ENCODE peak calls at places on chromosomes 12 and 14, in five cellular contexts. One of them, this sample, is unnamed.

GRCh38 chr12:130281157-130281799 is 56.4 kb upstream of the PIWIL1 start:
- DNase-seq in stimulated activated CD8-positive, alpha-beta memory T cell treated with anti-CD3 and anti-CD28 coated beads, Interleukin-12 subunit alpha, Interleukin-12 subunit beta, amount 100 ng/mL, for 1 hour: no peak
- DNase-seq in activated naive CD4-positive, alpha-beta T cell treated with anti-CD3 and anti-CD28 coated beads, Interleukin-2, amount 50 U/mL, for 72 hours: peak; percentile 76
- DNase-seq in right cardiac atrium: no peak
- DNase-seq in fibroblast of pulmonary artery: no peak
- DNase-seq in this sample: no peak

GRCh38 chr14:40218282-40218941 is 786.2 kb upstream of the FBXO33 start:
- DNase-seq in activated naive CD4-positive, alpha-beta T cell treated with anti-CD3 and anti-CD28 coated beads, Interleukin-2, amount 50 U/mL, for 72 hours: no peak
- DNase-seq in fibroblast of pulmonary artery: no peak
- DNase-seq in stimulated activated CD8-positive, alpha-beta memory T cell treated with anti-CD3 and anti-CD28 coated beads, Interleukin-12 subunit alpha, Interleukin-12 subunit beta, amount 100 ng/mL, for 1 hour: no peak
- DNase-seq in right cardiac atrium: no peak
- DNase-seq in this sample: no peak

GRCh38 chr12:11653215-11653753 is 3.8 kb downstream of the ETV6 start:
- DNase-seq in activated naive CD4-positive, alpha-beta T cell treated with anti-CD3 and anti-CD28 coated beads, Interleukin-2, amount 50 U/mL, for 72 hours: peak; percentile 44
- DNase-seq in stimulated activated CD8-positive, alpha-beta memory T cell treated with anti-CD3 and anti-CD28 coated beads, Interleukin-12 subunit alpha, Interleukin-12 subunit beta, amount 100 ng/mL, for 1 hour: no peak
- DNase-seq in fibroblast of pulmonary artery: peak; percentile 46
- DNase-seq in right cardiac atrium: no peak
- DNase-seq in this sample: peak; percentile 17

GRCh38 chr12:25702553-25702952 is 149.5 kb upstream of the LMNTD1 start:
- DNase-seq in right cardiac atrium: no peak
- DNase-seq in stimulated activated CD8-positive, alpha-beta memory T cell treated with anti-CD3 and anti-CD28 coated beads, Interleukin-12 subunit alpha, Interleukin-12 subunit beta, amount 100 ng/mL, for 1 hour: no peak
- DNase-seq in activated naive CD4-positive, alpha-beta T cell treated with anti-CD3 and anti-CD28 coated beads, Interleukin-2, amount 50 U/mL, for 72 hours: no peak
- DNase-seq in fibroblast of pulmonary artery: no peak
- DNase-seq in this sample: no peak

GRCh38 chr12:110168732-110169455 is 44.7 kb downstream of the IFT81 start:
- DNase-seq in fibroblast of pulmonary artery: no peak
- DNase-seq in activated naive CD4-positive, alpha-beta T cell treated with anti-CD3 and anti-CD28 coated beads, Interleukin-2, amount 50 U/mL, for 72 hours: no peak
- DNase-seq in right cardiac atrium: no peak
- DNase-seq in stimulated activated CD8-positive, alpha-beta memory T cell treated with anti-CD3 and anti-CD28 coated beads, Interleukin-12 subunit alpha, Interleukin-12 subunit beta, amount 100 ng/mL, for 1 hour: no peak
- DNase-seq in this sample: no peak

GRCh38 chr14:96989293-96989692 is 192.1 kb downstream of the VRK1 start:
- DNase-seq in stimulated activated CD8-positive, alpha-beta memory T cell treated with anti-CD3 and anti-CD28 coated beads, Interleukin-12 subunit alpha, Interleukin-12 subunit beta, amount 100 ng/mL, for 1 hour: no peak
- DNase-seq in right cardiac atrium: no peak
- DNase-seq in activated naive CD4-positive, alpha-beta T cell treated with anti-CD3 and anti-CD28 coated beads, Interleukin-2, amount 50 U/mL, for 72 hours: no peak
- DNase-seq in fibroblast of pulmonary artery: no peak
- DNase-seq in this sample: no peak

GRCh38 chr12:28294300-28294699 is 104.0 kb downstream of the CCDC91 start:
- DNase-seq in stimulated activated CD8-positive, alpha-beta memory T cell treated with anti-CD3 and anti-CD28 coated beads, Interleukin-12 subunit alpha, Interleukin-12 subunit beta, amount 100 ng/mL, for 1 hour: no peak
- DNase-seq in fibroblast of pulmonary artery: no peak
- DNase-seq in right cardiac atrium: no peak
- DNase-seq in activated naive CD4-positive, alpha-beta T cell treated with anti-CD3 and anti-CD28 coated beads, Interleukin-2, amount 50 U/mL, for 72 hours: no peak
- DNase-seq in this sample: no peak

GRCh38 chr12:39352470-39352869 is 90.5 kb downstream of the KIF21A start:
- DNase-seq in activated naive CD4-positive, alpha-beta T cell treated with anti-CD3 and anti-CD28 coated beads, Interleukin-2, amount 50 U/mL, for 72 hours: no peak
- DNase-seq in fibroblast of pulmonary artery: no peak
- DNase-seq in right cardiac atrium: no peak
- DNase-seq in stimulated activated CD8-positive, alpha-beta memory T cell treated with anti-CD3 and anti-CD28 coated beads, Interleukin-12 subunit alpha, Interleukin-12 subunit beta, amount 100 ng/mL, for 1 hour: no peak
- DNase-seq in this sample: no peak

GRCh38 chr14:61628192-61628591 is 67.1 kb upstream of the HIF1A start:
- DNase-seq in fibroblast of pulmonary artery: peak; percentile 28
- DNase-seq in activated naive CD4-positive, alpha-beta T cell treated with anti-CD3 and anti-CD28 coated beads, Interleukin-2, amount 50 U/mL, for 72 hours: no peak
- DNase-seq in right cardiac atrium: no peak
- DNase-seq in stimulated activated CD8-positive, alpha-beta memory T cell treated with anti-CD3 and anti-CD28 coated beads, Interleukin-12 subunit alpha, Interleukin-12 subunit beta, amount 100 ng/mL, for 1 hour: no peak
- DNase-seq in this sample: no peak

GRCh38 chr14:103310576-103311095 is 23.4 kb upstream of the EIF5 start:
- DNase-seq in fibroblast of pulmonary artery: no peak
- DNase-seq in right cardiac atrium: no peak
- DNase-seq in activated naive CD4-positive, alpha-beta T cell treated with anti-CD3 and anti-CD28 coated beads, Interleukin-2, amount 50 U/mL, for 72 hours: no peak
- DNase-seq in stimulated activated CD8-positive, alpha-beta memory T cell treated with anti-CD3 and anti-CD28 coated beads, Interleukin-12 subunit alpha, Interleukin-12 subunit beta, amount 100 ng/mL, for 1 hour: no peak
- DNase-seq in this sample: no peak

GRCh38 chr14:80996049-80996901 is 40.9 kb downstream of the TSHR start:
- DNase-seq in activated naive CD4-positive, alpha-beta T cell treated with anti-CD3 and anti-CD28 coated beads, Interleukin-2, amount 50 U/mL, for 72 hours: peak; percentile 15
- DNase-seq in right cardiac atrium: no peak
- DNase-seq in fibroblast of pulmonary artery: peak; percentile 91
- DNase-seq in stimulated activated CD8-positive, alpha-beta memory T cell treated with anti-CD3 and anti-CD28 coated beads, Interleukin-12 subunit alpha, Interleukin-12 subunit beta, amount 100 ng/mL, for 1 hour: no peak
- DNase-seq in this sample: peak; percentile 93

GRCh38 chr12:25458047-25458552 is 95.0 kb downstream of the LMNTD1 start:
- DNase-seq in fibroblast of pulmonary artery: peak; percentile 87
- DNase-seq in right cardiac atrium: no peak
- DNase-seq in activated naive CD4-positive, alpha-beta T cell treated with anti-CD3 and anti-CD28 coated beads, Interleukin-2, amount 50 U/mL, for 72 hours: no peak
- DNase-seq in stimulated activated CD8-positive, alpha-beta memory T cell treated with anti-CD3 and anti-CD28 coated beads, Interleukin-12 subunit alpha, Interleukin-12 subunit beta, amount 100 ng/mL, for 1 hour: no peak
- DNase-seq in this sample: peak; percentile 90

GRCh38 chr12:103769240-103769945 is 71.6 kb downstream of the NT5DC3 start:
- DNase-seq in right cardiac atrium: no peak
- DNase-seq in stimulated activated CD8-positive, alpha-beta memory T cell treated with anti-CD3 and anti-CD28 coated beads, Interleukin-12 subunit alpha, Interleukin-12 subunit beta, amount 100 ng/mL, for 1 hour: no peak
- DNase-seq in activated naive CD4-positive, alpha-beta T cell treated with anti-CD3 and anti-CD28 coated beads, Interleukin-2, amount 50 U/mL, for 72 hours: no peak
- DNase-seq in fibroblast of pulmonary artery: no peak
- DNase-seq in this sample: peak; percentile 43

GRCh38 chr14:104442107-104442551 is 137.4 kb upstream of the C14orf180 start:
- DNase-seq in stimulated activated CD8-positive, alpha-beta memory T cell treated with anti-CD3 and anti-CD28 coated beads, Interleukin-12 subunit alpha, Interleukin-12 subunit beta, amount 100 ng/mL, for 1 hour: no peak
- DNase-seq in fibroblast of pulmonary artery: no peak
- DNase-seq in activated naive CD4-positive, alpha-beta T cell treated with anti-CD3 and anti-CD28 coated beads, Interleukin-2, amount 50 U/mL, for 72 hours: no peak
- DNase-seq in right cardiac atrium: no peak
- DNase-seq in this sample: no peak

GRCh38 chr14:68199465-68200145 is 380.0 kb downstream of the RAD51B start:
- DNase-seq in right cardiac atrium: peak; percentile 55
- DNase-seq in fibroblast of pulmonary artery: peak; percentile 98
- DNase-seq in stimulated activated CD8-positive, alpha-beta memory T cell treated with anti-CD3 and anti-CD28 coated beads, Interleukin-12 subunit alpha, Interleukin-12 subunit beta, amount 100 ng/mL, for 1 hour: no peak
- DNase-seq in activated naive CD4-positive, alpha-beta T cell treated with anti-CD3 and anti-CD28 coated beads, Interleukin-2, amount 50 U/mL, for 72 hours: no peak
- DNase-seq in this sample: peak; percentile 79

GRCh38 chr12:122495258-122495657 is 5.5 kb downstream of the ZCCHC8 start:
- DNase-seq in right cardiac atrium: no peak
- DNase-seq in stimulated activated CD8-positive, alpha-beta memory T cell treated with anti-CD3 and anti-CD28 coated beads, Interleukin-12 subunit alpha, Interleukin-12 subunit beta, amount 100 ng/mL, for 1 hour: no peak
- DNase-seq in fibroblast of pulmonary artery: no peak
- DNase-seq in activated naive CD4-positive, alpha-beta T cell treated with anti-CD3 and anti-CD28 coated beads, Interleukin-2, amount 50 U/mL, for 72 hours: no peak
- DNase-seq in this sample: no peak

GRCh38 chr12:49872781-49873181 is 29.9 kb upstream of the BCDIN3D start:
- DNase-seq in stimulated activated CD8-positive, alpha-beta memory T cell treated with anti-CD3 and anti-CD28 coated beads, Interleukin-12 subunit alpha, Interleukin-12 subunit beta, amount 100 ng/mL, for 1 hour: no peak
- DNase-seq in activated naive CD4-positive, alpha-beta T cell treated with anti-CD3 and anti-CD28 coated beads, Interleukin-2, amount 50 U/mL, for 72 hours: no peak
- DNase-seq in fibroblast of pulmonary artery: peak; percentile 47
- DNase-seq in right cardiac atrium: peak; percentile 27
- DNase-seq in this sample: peak; percentile 65

This sample was measured in choroid plexus epithelial cell.